ENCODE peak calls at places on chromosomes 1 and 21, in eight cellular contexts. One of them, this sample, is unnamed.

GRCh38 chr1:116579253-116579875 is 8.5 kb upstream of the CD58 start:
- DNase-seq in neuronal stem cell: no peak
- DNase-seq in activated naive CD4-positive, alpha-beta T cell: no peak
- DNase-seq in T-cell: no peak
- DNase-seq in sigmoid colon: no peak
- DNase-seq in NCI-H1436: no peak
- DNase-seq in fibroblast of lung: no peak
- DNase-seq in activated CD8-positive, alpha-beta T cell treated with anti-CD3 and anti-CD28 coated beads for 36 hours: no peak
- DNase-seq in this sample: no peak

GRCh38 chr1:44013949-44014348 is 17.3 kb downstream of the SLC6A9 start:
- DNase-seq in neuronal stem cell: no peak
- DNase-seq in activated naive CD4-positive, alpha-beta T cell: no peak
- DNase-seq in T-cell: no peak
- DNase-seq in sigmoid colon: no peak
- DNase-seq in NCI-H1436: no peak
- DNase-seq in fibroblast of lung: no peak
- DNase-seq in activated CD8-positive, alpha-beta T cell treated with anti-CD3 and anti-CD28 coated beads for 36 hours: no peak
- DNase-seq in this sample: no peak

GRCh38 chr21:42636535-42636914 is 16.9 kb upstream of the PDE9A start:
- DNase-seq in neuronal stem cell: no peak
- DNase-seq in activated naive CD4-positive, alpha-beta T cell: no peak
- DNase-seq in T-cell: no peak
- DNase-seq in sigmoid colon: no peak
- DNase-seq in NCI-H1436: no peak
- DNase-seq in fibroblast of lung: peak; percentile 20
- DNase-seq in activated CD8-positive, alpha-beta T cell treated with anti-CD3 and anti-CD28 coated beads for 36 hours: no peak
- DNase-seq in this sample: no peak

GRCh38 chr1:145985502-145986439 is 10.6 kb downstream of the TXNIP start:
- DNase-seq in neuronal stem cell: no peak
- DNase-seq in activated naive CD4-positive, alpha-beta T cell: no peak
- DNase-seq in T-cell: no peak
- DNase-seq in sigmoid colon: peak; percentile 87
- DNase-seq in NCI-H1436: no peak
- DNase-seq in fibroblast of lung: peak; percentile 61
- DNase-seq in activated CD8-positive, alpha-beta T cell treated with anti-CD3 and anti-CD28 coated beads for 36 hours: peak; percentile 29
- DNase-seq in this sample: no peak

GRCh38 chr21:26888931-26889330 is 43.7 kb upstream of the ADAMTS1 start:
- DNase-seq in neuronal stem cell: no peak
- DNase-seq in activated naive CD4-positive, alpha-beta T cell: no peak
- DNase-seq in T-cell: no peak
- DNase-seq in sigmoid colon: no peak
- DNase-seq in NCI-H1436: no peak
- DNase-seq in fibroblast of lung: no peak
- DNase-seq in activated CD8-positive, alpha-beta T cell treated with anti-CD3 and anti-CD28 coated beads for 36 hours: no peak
- DNase-seq in this sample: no peak

GRCh38 chr1:109782514-109782913 is 18.8 kb upstream of the EPS8L3 start:
- DNase-seq in neuronal stem cell: no peak
- DNase-seq in activated naive CD4-positive, alpha-beta T cell: no peak
- DNase-seq in T-cell: no peak
- DNase-seq in sigmoid colon: peak; percentile 64
- DNase-seq in NCI-H1436: no peak
- DNase-seq in fibroblast of lung: peak; percentile 74
- DNase-seq in activated CD8-positive, alpha-beta T cell treated with anti-CD3 and anti-CD28 coated beads for 36 hours: no peak
- DNase-seq in this sample: no peak

GRCh38 chr1:220914283-220915116 is 35.3 kb downstream of the HLX start:
- DNase-seq in neuronal stem cell: no peak
- DNase-seq in activated naive CD4-positive, alpha-beta T cell: no peak
- DNase-seq in T-cell: no peak
- DNase-seq in sigmoid colon: no peak
- DNase-seq in NCI-H1436: no peak
- DNase-seq in fibroblast of lung: no peak
- DNase-seq in activated CD8-positive, alpha-beta T cell treated with anti-CD3 and anti-CD28 coated beads for 36 hours: no peak
- DNase-seq in this sample: no peak

GRCh38 chr1:237303929-237304328 is 261.9 kb downstream of the RYR2 start:
- DNase-seq in neuronal stem cell: no peak
- DNase-seq in activated naive CD4-positive, alpha-beta T cell: no peak
- DNase-seq in T-cell: no peak
- DNase-seq in sigmoid colon: no peak
- DNase-seq in NCI-H1436: no peak
- DNase-seq in fibroblast of lung: no peak
- DNase-seq in activated CD8-positive, alpha-beta T cell treated with anti-CD3 and anti-CD28 coated beads for 36 hours: no peak
- DNase-seq in this sample: no peak

GRCh38 chr1:7695181-7696117 is 75.6 kb upstream of the VAMP3 start:
- DNase-seq in neuronal stem cell: no peak
- DNase-seq in activated naive CD4-positive, alpha-beta T cell: no peak
- DNase-seq in T-cell: no peak
- DNase-seq in sigmoid colon: no peak
- DNase-seq in NCI-H1436: no peak
- DNase-seq in fibroblast of lung: no peak
- DNase-seq in activated CD8-positive, alpha-beta T cell treated with anti-CD3 and anti-CD28 coated beads for 36 hours: no peak
- DNase-seq in this sample: peak; percentile 18

GRCh38 chr1:231124746-231125145 is 37.1 kb upstream of the TRIM67 start:
- DNase-seq in neuronal stem cell: no peak
- DNase-seq in activated naive CD4-positive, alpha-beta T cell: no peak
- DNase-seq in T-cell: no peak
- DNase-seq in sigmoid colon: no peak
- DNase-seq in NCI-H1436: no peak
- DNase-seq in fibroblast of lung: no peak
- DNase-seq in activated CD8-positive, alpha-beta T cell treated with anti-CD3 and anti-CD28 coated beads for 36 hours: no peak
- DNase-seq in this sample: no peak

GRCh38 chr1:14578156-14578555 is 20.3 kb upstream of the KAZN start:
- DNase-seq in neuronal stem cell: no peak
- DNase-seq in activated naive CD4-positive, alpha-beta T cell: no peak
- DNase-seq in T-cell: no peak
- DNase-seq in sigmoid colon: no peak
- DNase-seq in NCI-H1436: no peak
- DNase-seq in fibroblast of lung: peak; percentile 41
- DNase-seq in activated CD8-positive, alpha-beta T cell treated with anti-CD3 and anti-CD28 coated beads for 36 hours: no peak
- DNase-seq in this sample: no peak

GRCh38 chr1:161725888-161726630 is 4.7 kb downstream of the FCRLB start:
- DNase-seq in neuronal stem cell: peak; percentile 41
- DNase-seq in activated naive CD4-positive, alpha-beta T cell: peak; percentile 32
- DNase-seq in T-cell: peak; percentile 33
- DNase-seq in sigmoid colon: peak; percentile 75
- DNase-seq in NCI-H1436: no peak
- DNase-seq in fibroblast of lung: peak; percentile 56
- DNase-seq in activated CD8-positive, alpha-beta T cell treated with anti-CD3 and anti-CD28 coated beads for 36 hours: peak; percentile 46
- DNase-seq in this sample: peak; percentile 35

GRCh38 chr21:34552324-34553198 is 40.6 kb upstream of the KCNE1 start:
- DNase-seq in neuronal stem cell: no peak
- DNase-seq in activated naive CD4-positive, alpha-beta T cell: no peak
- DNase-seq in T-cell: no peak
- DNase-seq in sigmoid colon: no peak
- DNase-seq in NCI-H1436: no peak
- DNase-seq in fibroblast of lung: no peak
- DNase-seq in activated CD8-positive, alpha-beta T cell treated with anti-CD3 and anti-CD28 coated beads for 36 hours: no peak
- DNase-seq in this sample: no peak

GRCh38 chr1:116498789-116499628 is 71.8 kb downstream of the CD58 start:
- DNase-seq in neuronal stem cell: peak; percentile 65
- DNase-seq in activated naive CD4-positive, alpha-beta T cell: no peak
- DNase-seq in T-cell: peak; percentile 31
- DNase-seq in sigmoid colon: no peak
- DNase-seq in NCI-H1436: peak; percentile 73
- DNase-seq in fibroblast of lung: peak; percentile 51
- DNase-seq in activated CD8-positive, alpha-beta T cell treated with anti-CD3 and anti-CD28 coated beads for 36 hours: peak; percentile 67
- DNase-seq in this sample: peak; percentile 70

GRCh38 chr1:77671836-77672235 is 10.6 kb downstream of the ZZZ3 start:
- DNase-seq in neuronal stem cell: no peak
- DNase-seq in activated naive CD4-positive, alpha-beta T cell: no peak
- DNase-seq in T-cell: no peak
- DNase-seq in sigmoid colon: no peak
- DNase-seq in NCI-H1436: no peak
- DNase-seq in fibroblast of lung: peak; percentile 65
- DNase-seq in activated CD8-positive, alpha-beta T cell treated with anti-CD3 and anti-CD28 coated beads for 36 hours: no peak
- DNase-seq in this sample: no peak

GRCh38 chr1:204971700-204972336 is 71.2 kb upstream of the CNTN2 start:
- DNase-seq in neuronal stem cell: no peak
- DNase-seq in activated naive CD4-positive, alpha-beta T cell: no peak
- DNase-seq in T-cell: no peak
- DNase-seq in sigmoid colon: no peak
- DNase-seq in NCI-H1436: no peak
- DNase-seq in fibroblast of lung: peak; percentile 86
- DNase-seq in activated CD8-positive, alpha-beta T cell treated with anti-CD3 and anti-CD28 coated beads for 36 hours: no peak
- DNase-seq in this sample: no peak

GRCh38 chr1:16019580-16020277 is 1.9 kb upstream of the HSPB7 start:
- DNase-seq in neuronal stem cell: no peak
- DNase-seq in activated naive CD4-positive, alpha-beta T cell: no peak
- DNase-seq in T-cell: no peak
- DNase-seq in sigmoid colon: peak; percentile 82
- DNase-seq in NCI-H1436: no peak
- DNase-seq in fibroblast of lung: peak; percentile 59
- DNase-seq in activated CD8-positive, alpha-beta T cell treated with anti-CD3 and anti-CD28 coated beads for 36 hours: no peak
- DNase-seq in this sample: peak; percentile 42

GRCh38 chr1:108646661-108647269 is 14.1 kb downstream of the HENMT1 start:
- DNase-seq in neuronal stem cell: no peak
- DNase-seq in activated naive CD4-positive, alpha-beta T cell: peak; percentile 43
- DNase-seq in T-cell: peak; percentile 77
- DNase-seq in sigmoid colon: peak; percentile 79
- DNase-seq in NCI-H1436: no peak
- DNase-seq in fibroblast of lung: peak; percentile 69
- DNase-seq in activated CD8-positive, alpha-beta T cell treated with anti-CD3 and anti-CD28 coated beads for 36 hours: peak; percentile 88
- DNase-seq in this sample: peak; percentile 28

GRCh38 chr1:229947968-229948367 is 119.1 kb upstream of the GALNT2 start:
- DNase-seq in neuronal stem cell: no peak
- DNase-seq in activated naive CD4-positive, alpha-beta T cell: no peak
- DNase-seq in T-cell: no peak
- DNase-seq in sigmoid colon: no peak
- DNase-seq in NCI-H1436: no peak
- DNase-seq in fibroblast of lung: peak; percentile 28
- DNase-seq in activated CD8-positive, alpha-beta T cell treated with anti-CD3 and anti-CD28 coated beads for 36 hours: no peak
- DNase-seq in this sample: no peak

GRCh38 chr1:71236503-71236902 is 155.7 kb upstream of the ZRANB2 start:
- DNase-seq in neuronal stem cell: no peak
- DNase-seq in activated naive CD4-positive, alpha-beta T cell: no peak
- DNase-seq in T-cell: no peak
- DNase-seq in sigmoid colon: no peak
- DNase-seq in NCI-H1436: no peak
- DNase-seq in fibroblast of lung: no peak
- DNase-seq in activated CD8-positive, alpha-beta T cell treated with anti-CD3 and anti-CD28 coated beads for 36 hours: no peak
- DNase-seq in this sample: no peak

GRCh38 chr1:153921803-153922075 is 1.0 kb downstream of the GATAD2B start:
- DNase-seq in neuronal stem cell: no peak
- DNase-seq in activated naive CD4-positive, alpha-beta T cell: no peak
- DNase-seq in T-cell: no peak
- DNase-seq in sigmoid colon: no peak
- DNase-seq in NCI-H1436: no peak
- DNase-seq in fibroblast of lung: peak; percentile 6
- DNase-seq in activated CD8-positive, alpha-beta T cell treated with anti-CD3 and anti-CD28 coated beads for 36 hours: peak; percentile 24
- DNase-seq in this sample: no peak

GRCh38 chr21:35438643-35439404 is 389.7 kb upstream of the RUNX1 start:
- DNase-seq in neuronal stem cell: no peak
- DNase-seq in activated naive CD4-positive, alpha-beta T cell: no peak
- DNase-seq in T-cell: no peak
- DNase-seq in sigmoid colon: no peak
- DNase-seq in NCI-H1436: no peak
- DNase-seq in fibroblast of lung: peak; percentile 30
- DNase-seq in activated CD8-positive, alpha-beta T cell treated with anti-CD3 and anti-CD28 coated beads for 36 hours: peak; percentile 28
- DNase-seq in this sample: no peak

GRCh38 chr1:210598135-210598652 is 269.5 kb downstream of the HHAT start:
- DNase-seq in neuronal stem cell: no peak
- DNase-seq in activated naive CD4-positive, alpha-beta T cell: no peak
- DNase-seq in T-cell: no peak
- DNase-seq in sigmoid colon: peak; percentile 88
- DNase-seq in NCI-H1436: no peak
- DNase-seq in fibroblast of lung: peak; percentile 98
- DNase-seq in activated CD8-positive, alpha-beta T cell treated with anti-CD3 and anti-CD28 coated beads for 36 hours: no peak
- DNase-seq in this sample: no peak

GRCh38 chr1:158146739-158147138 is 34.0 kb upstream of the CD1D start:
- DNase-seq in neuronal stem cell: no peak
- DNase-seq in activated naive CD4-positive, alpha-beta T cell: no peak
- DNase-seq in T-cell: no peak
- DNase-seq in sigmoid colon: no peak
- DNase-seq in NCI-H1436: no peak
- DNase-seq in fibroblast of lung: no peak
- DNase-seq in activated CD8-positive, alpha-beta T cell treated with anti-CD3 and anti-CD28 coated beads for 36 hours: no peak
- DNase-seq in this sample: no peak

GRCh38 chr1:109208847-109209463 is 4.8 kb upstream of the SARS1 start:
- DNase-seq in neuronal stem cell: no peak
- DNase-seq in activated naive CD4-positive, alpha-beta T cell: no peak
- DNase-seq in T-cell: no peak
- DNase-seq in sigmoid colon: no peak
- DNase-seq in NCI-H1436: no peak
- DNase-seq in fibroblast of lung: peak; percentile 46
- DNase-seq in activated CD8-positive, alpha-beta T cell treated with anti-CD3 and anti-CD28 coated beads for 36 hours: no peak
- DNase-seq in this sample: no peak

GRCh38 chr21:15514073-15514946 is 215.5 kb upstream of the USP25 start:
- DNase-seq in neuronal stem cell: no peak
- DNase-seq in activated naive CD4-positive, alpha-beta T cell: peak; percentile 37
- DNase-seq in T-cell: peak; percentile 68
- DNase-seq in sigmoid colon: no peak
- DNase-seq in NCI-H1436: no peak
- DNase-seq in fibroblast of lung: no peak
- DNase-seq in activated CD8-positive, alpha-beta T cell treated with anti-CD3 and anti-CD28 coated beads for 36 hours: peak; percentile 66
- DNase-seq in this sample: no peak

GRCh38 chr1:119338757-119339156 is 29.8 kb upstream of the HAO2 start:
- DNase-seq in neuronal stem cell: no peak
- DNase-seq in activated naive CD4-positive, alpha-beta T cell: no peak
- DNase-seq in T-cell: no peak
- DNase-seq in sigmoid colon: no peak
- DNase-seq in NCI-H1436: no peak
- DNase-seq in fibroblast of lung: no peak
- DNase-seq in activated CD8-positive, alpha-beta T cell treated with anti-CD3 and anti-CD28 coated beads for 36 hours: no peak
- DNase-seq in this sample: no peak

GRCh38 chr21:46005481-46005881 is 23.9 kb downstream of the COL6A1 start:
- DNase-seq in neuronal stem cell: no peak
- DNase-seq in activated naive CD4-positive, alpha-beta T cell: no peak
- DNase-seq in T-cell: no peak
- DNase-seq in sigmoid colon: peak; percentile 67
- DNase-seq in NCI-H1436: no peak
- DNase-seq in fibroblast of lung: no peak
- DNase-seq in activated CD8-positive, alpha-beta T cell treated with anti-CD3 and anti-CD28 coated beads for 36 hours: no peak
- DNase-seq in this sample: no peak

GRCh38 chr1:172277989-172278388 is 142.5 kb upstream of the C1orf105 start:
- DNase-seq in neuronal stem cell: no peak
- DNase-seq in activated naive CD4-positive, alpha-beta T cell: no peak
- DNase-seq in T-cell: no peak
- DNase-seq in sigmoid colon: no peak
- DNase-seq in NCI-H1436: no peak
- DNase-seq in fibroblast of lung: peak; percentile 72
- DNase-seq in activated CD8-positive, alpha-beta T cell treated with anti-CD3 and anti-CD28 coated beads for 36 hours: no peak
- DNase-seq in this sample: no peak

GRCh38 chr1:229599218-229599812 is 26.6 kb downstream of the TAF5L start:
- DNase-seq in neuronal stem cell: no peak
- DNase-seq in activated naive CD4-positive, alpha-beta T cell: no peak
- DNase-seq in T-cell: no peak
- DNase-seq in sigmoid colon: no peak
- DNase-seq in NCI-H1436: no peak
- DNase-seq in fibroblast of lung: no peak
- DNase-seq in activated CD8-positive, alpha-beta T cell treated with anti-CD3 and anti-CD28 coated beads for 36 hours: no peak
- DNase-seq in this sample: no peak

GRCh38 chr1:165114889-165115285 is 241.6 kb downstream of the LMX1A start:
- DNase-seq in neuronal stem cell: no peak
- DNase-seq in activated naive CD4-positive, alpha-beta T cell: no peak
- DNase-seq in T-cell: no peak
- DNase-seq in sigmoid colon: no peak
- DNase-seq in NCI-H1436: no peak
- DNase-seq in fibroblast of lung: no peak
- DNase-seq in activated CD8-positive, alpha-beta T cell treated with anti-CD3 and anti-CD28 coated beads for 36 hours: no peak
- DNase-seq in this sample: no peak

GRCh38 chr1:227949954-227950734 is 2.4 kb upstream of the WNT9A start:
- DNase-seq in neuronal stem cell: no peak
- DNase-seq in activated naive CD4-positive, alpha-beta T cell: no peak
- DNase-seq in T-cell: no peak
- DNase-seq in sigmoid colon: peak; percentile 61
- DNase-seq in NCI-H1436: no peak
- DNase-seq in fibroblast of lung: no peak
- DNase-seq in activated CD8-positive, alpha-beta T cell treated with anti-CD3 and anti-CD28 coated beads for 36 hours: no peak
- DNase-seq in this sample: no peak

GRCh38 chr1:167082511-167083027 is 7.6 kb downstream of the GPA33 start:
- DNase-seq in neuronal stem cell: no peak
- DNase-seq in activated naive CD4-positive, alpha-beta T cell: no peak
- DNase-seq in T-cell: no peak
- DNase-seq in sigmoid colon: no peak
- DNase-seq in NCI-H1436: no peak
- DNase-seq in fibroblast of lung: no peak
- DNase-seq in activated CD8-positive, alpha-beta T cell treated with anti-CD3 and anti-CD28 coated beads for 36 hours: no peak
- DNase-seq in this sample: no peak

GRCh38 chr1:85584264-85584781 is 3.8 kb downstream of the CCN1 start:
- DNase-seq in neuronal stem cell: peak; percentile 59
- DNase-seq in activated naive CD4-positive, alpha-beta T cell: no peak
- DNase-seq in T-cell: no peak
- DNase-seq in sigmoid colon: no peak
- DNase-seq in NCI-H1436: no peak
- DNase-seq in fibroblast of lung: peak; percentile 92
- DNase-seq in activated CD8-positive, alpha-beta T cell treated with anti-CD3 and anti-CD28 coated beads for 36 hours: no peak
- DNase-seq in this sample: no peak

This sample was measured in nucleus accumbens.